ENCODE peak calls at places on chromosome 6, in ten cellular contexts. E, K, R, U, Q, C, F, W, J and M are unnamed samples.

GRCh38 chr6:53879608-53880007 is 84.8 kb downstream of the LRRC1 start:
- DNase-seq in Q (no peak), F (no peak), R (no peak), K (no peak), E (no peak), J (no peak), W (no peak), U (no peak), C (no peak), M (no peak)

GRCh38 chr6:11772109-11772830 is 6.3 kb downstream of the ADTRP start:
- DNase-seq in K (peak), Q (no peak), F (peak), C (peak), R (no peak), U (no peak), W (no peak), E (no peak), J (no peak), M (no peak)

GRCh38 chr6:89678531-89678930 is 40.0 kb upstream of the LYRM2 start:
- DNase-seq in K (no peak), W (no peak), J (no peak), U (no peak), E (no peak), Q (no peak), F (no peak), C (no peak), R (no peak), M (no peak)

GRCh38 chr6:46015119-46015968 is at the start of gene CLIC5:
- DNase-seq in J (peak), F (no peak), W (peak), Q (peak), R (peak), K (no peak), C (peak), U (no peak), E (no peak), M (peak)

GRCh38 chr6:159826968-159827647 is 27.0 kb downstream of the PNLDC1 start:
- DNase-seq in E (no peak), J (no peak), K (no peak), C (no peak), U (no peak), Q (no peak), W (no peak), F (no peak), R (no peak), M (no peak)

GRCh38 chr6:44468835-44469234 is 81.3 kb downstream of the CDC5L start:
- DNase-seq in W (no peak), R (no peak), Q (no peak), J (no peak), U (no peak), K (no peak), E (no peak), F (no peak), C (no peak), M (no peak)

GRCh38 chr6:44854712-44855111 is 467.2 kb downstream of the CDC5L start:
- DNase-seq in F (no peak), W (no peak), Q (no peak), J (no peak), U (no peak), R (no peak), E (no peak), K (no peak), C (no peak), M (no peak)

GRCh38 chr6:157106487-157106886 is 216.8 kb downstream of the TMEM242 start:
- DNase-seq in J (no peak), W (no peak), Q (no peak), C (no peak), K (no peak), U (no peak), F (peak), E (no peak), R (no peak), M (no peak)

GRCh38 chr6:100504786-100505737 is 40.3 kb upstream of the SIM1 start:
- DNase-seq in U (no peak), K (no peak), E (no peak), W (no peak), F (peak), C (peak), J (no peak), Q (no peak), R (no peak), M (no peak)

GRCh38 chr6:34792605-34793500 is 970 bp downstream of the BLTP3A start:
- DNase-seq in K (peak), U (no peak), C (peak), W (peak), E (peak), Q (peak), R (peak), F (peak), J (peak), M (peak)

GRCh38 chr6:36636283-36636682 is 42.1 kb downstream of the SRSF3 start:
- DNase-seq in U (no peak), W (no peak), F (no peak), K (no peak), Q (no peak), R (no peak), J (peak), E (no peak), C (no peak), M (no peak)
- H3K27ac ChIP-seq in U (no peak), W (no peak), F (no peak), K (no peak), Q (no peak), R (no peak), J (peak), E (no peak), C (no peak), M (no peak)

DNA sequence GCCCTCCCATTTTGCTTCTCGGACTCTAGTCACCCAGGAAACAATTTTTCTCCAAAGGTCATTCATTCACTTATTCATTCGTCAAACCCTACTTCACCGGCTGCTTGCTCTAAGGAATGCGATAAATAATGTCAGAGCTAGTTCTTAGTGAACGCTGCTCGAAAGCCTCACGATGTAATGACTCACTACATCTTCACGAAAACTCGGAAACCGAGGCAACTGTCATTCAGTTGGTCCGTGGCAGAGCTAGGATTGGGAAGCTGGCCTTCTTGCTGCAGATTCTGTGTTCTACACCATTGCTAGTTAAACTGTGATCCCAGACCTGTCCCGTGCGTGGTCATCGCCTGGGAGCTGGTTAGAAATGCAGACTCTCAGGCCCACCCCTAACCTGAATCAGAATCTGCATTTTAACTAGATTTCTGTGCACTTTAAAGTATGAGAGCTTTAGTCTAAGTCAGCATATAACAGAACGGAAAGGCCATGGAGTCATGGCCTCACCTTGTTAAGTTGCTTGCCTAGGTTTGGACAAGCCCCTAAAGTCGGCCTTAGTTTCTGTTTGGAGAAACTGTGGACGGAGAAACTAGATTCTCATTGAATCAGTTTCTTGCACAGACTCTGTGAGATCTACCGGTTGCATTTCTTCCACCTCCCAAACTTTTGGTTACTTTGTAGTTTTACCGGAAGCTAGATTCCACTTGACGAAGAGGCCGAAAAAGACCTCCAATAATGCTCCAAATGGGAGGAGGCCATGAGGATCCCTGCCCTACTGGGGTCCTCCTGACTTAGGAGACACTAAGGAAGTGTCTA is 640 bp upstream of the CCND3 start:
- DNase-seq in R (no peak), E (no peak), U (no peak), Q (no peak), F (peak), C (no peak), J (no peak), K (no peak), W (no peak), M (no peak)
- TF ChIP-seq POLR2AphosphoS5 in R (no peak), E (no peak), U (peak), Q (no peak), F (no peak), C (no peak), J (no peak), K (no peak), W (no peak), M (no peak)

DNA sequence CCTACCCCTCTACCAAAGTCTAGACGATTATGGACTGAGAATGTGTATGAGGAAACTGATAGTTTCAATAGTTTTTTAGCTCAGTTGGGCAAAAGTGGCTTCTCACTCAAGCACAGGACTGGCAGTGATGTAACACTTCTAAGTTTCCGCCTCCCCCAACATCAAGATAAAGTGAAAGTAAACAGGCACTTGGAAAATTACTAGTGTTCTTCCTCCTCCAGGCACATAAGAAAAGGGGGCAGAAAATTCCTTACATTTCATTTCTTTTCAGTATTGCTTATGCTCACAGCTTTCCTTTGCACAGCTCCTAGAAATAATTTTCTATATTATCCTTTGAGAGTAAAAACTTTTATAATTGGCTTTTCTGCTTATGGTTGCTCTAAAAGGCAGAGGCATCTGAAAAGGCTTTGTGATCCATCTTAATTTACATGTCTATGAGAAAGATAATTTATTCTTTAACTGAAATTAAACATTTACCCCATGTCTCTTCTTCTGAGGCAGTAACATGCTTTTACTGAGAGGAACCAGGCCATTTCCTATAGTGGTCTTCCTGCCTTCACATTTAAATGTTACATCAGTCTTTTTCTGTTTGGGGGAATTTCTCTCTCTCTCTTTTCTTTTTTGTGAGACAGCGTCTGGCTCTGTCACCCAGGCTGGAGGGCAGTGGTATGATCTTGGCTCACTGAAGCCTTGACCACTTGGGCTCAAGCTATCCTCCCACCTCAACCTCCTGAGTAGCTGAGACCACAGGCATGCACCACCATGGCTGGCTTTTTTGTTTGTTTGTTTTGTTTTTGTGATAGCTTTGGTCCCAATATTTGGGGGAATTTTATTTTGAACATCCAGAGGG is 65.0 kb upstream of the EEF1A1 start:
- DNase-seq in E (no peak), F (peak), Q (peak), K (no peak), J (no peak), R (peak), U (peak), W (no peak), C (peak), M (no peak)
- TF ChIP-seq POLR2A in E (no peak), F (no peak), Q (peak), K (no peak), J (no peak), R (no peak), U (no peak), W (no peak), C (no peak), M (no peak)

GRCh38 chr6:14454467-14454763 is 336.8 kb downstream of the CD83 start:
- DNase-seq in R (no peak), K (no peak), F (no peak), J (no peak), U (no peak), Q (peak), C (no peak), E (no peak), W (no peak), M (no peak)
- H3K27ac ChIP-seq in R (no peak), K (no peak), F (no peak), J (no peak), U (peak), Q (no peak), C (no peak), E (no peak), W (no peak), M (no peak)

DNA sequence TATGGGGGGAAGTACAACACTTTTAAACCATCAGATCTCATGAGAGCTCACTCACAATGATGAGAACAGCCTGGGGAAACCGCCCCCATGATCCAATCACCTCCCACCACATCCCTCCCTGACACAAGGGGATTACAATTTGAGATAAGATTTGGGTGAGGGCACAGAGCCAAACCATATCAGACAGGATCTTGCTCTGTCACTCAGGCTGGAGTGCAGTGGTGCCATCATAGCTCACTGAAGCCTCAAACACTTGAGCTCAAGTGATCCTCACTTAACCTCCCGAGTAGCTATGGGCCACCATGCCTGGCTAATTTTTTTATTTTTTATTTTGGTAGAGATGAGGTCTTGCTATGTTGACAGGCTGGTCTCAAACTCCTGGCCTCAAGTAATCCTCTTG is 5.1 kb upstream of the IYD start:
- DNase-seq in W (no peak), E (peak), F (no peak), R (no peak), Q (no peak), J (no peak), K (no peak), C (no peak), U (no peak), M (no peak)
- TF ChIP-seq POLR2AphosphoS5 in W (no peak), E (no peak), F (no peak), R (no peak), Q (no peak), J (no peak), K (no peak), C (no peak), U (no peak), M (no peak)

GRCh38 chr6:31739639-31740396 is at the start of gene MSH5:
- DNase-seq in U (peak), F (peak), E (peak), Q (peak), R (peak), J (peak), C (peak), W (peak), K (peak), M (peak)
- TF ChIP-seq POLR2A in U (peak), F (peak), E (no peak), Q (peak), R (no peak), J (no peak), C (peak), W (no peak), K (peak), M (no peak)

GRCh38 chr6:25882066-25882496 is 8.0 kb upstream of the SLC17A3 start:
- DNase-seq in K (no peak), Q (peak), U (no peak), W (peak), J (peak), C (no peak), F (peak), E (no peak), R (peak), M (peak)
- H3K27ac ChIP-seq in K (no peak), Q (no peak), U (no peak), W (no peak), J (no peak), C (no peak), F (no peak), E (no peak), R (no peak), M (no peak)